ENCODE peak calls at places on chromosomes 12 and 14, in seven cellular contexts. C is GM23248, D is MM.1S, Y is neural progenitor cell, O is PC-3, E is mammary epithelial cell, M is fibroblast of lung. B is an unnamed sample.

GRCh38 chr12:96846313-96846712 is 60.7 kb upstream of the NEDD1 start:
- DNase-seq in E (no peak), C (no peak), O (peak; percentile 7), D (no peak), M (peak; percentile 14), Y (peak; percentile 46), B (peak; percentile 66)

GRCh38 chr14:23723911-23724310 is 87.7 kb downstream of the DHRS2 start:
- DNase-seq in D (no peak), C (no peak), Y (no peak), M (no peak), E (no peak), O (no peak), B (no peak)

GRCh38 chr12:81759215-81759991 is at the start of gene PPFIA2:
- DNase-seq in E (no peak), M (peak; percentile 71), C (peak; percentile 42), Y (peak; percentile 70), O (no peak), D (peak; percentile 52), B (peak; percentile 81)

GRCh38 chr12:4932576-4932975 is 22.9 kb downstream of the KCNA1 start:
- DNase-seq in E (no peak), C (no peak), M (no peak), O (no peak), D (no peak), Y (no peak), B (no peak)

GRCh38 chr14:91835920-91836843 is 31.2 kb downstream of the TC2N start:
- DNase-seq in D (no peak), E (peak; percentile 84), O (peak; percentile 67), C (peak; percentile 20), Y (peak; percentile 89), M (no peak), B (peak; percentile 94)

GRCh38 chr14:89926709-89927108 is 27.8 kb downstream of the EFCAB11 start:
- DNase-seq in Y (no peak), E (peak; percentile 40), O (peak; percentile 17), M (peak; percentile 53), D (no peak), C (peak; percentile 65), B (no peak)

GRCh38 chr12:58425481-58426392 is 484.4 kb downstream of the ATP23 start:
- DNase-seq in Y (peak; percentile 84), O (peak; percentile 95), E (peak; percentile 92), M (peak; percentile 97), C (peak; percentile 95), D (peak; percentile 87), B (peak; percentile 65)

GRCh38 chr14:100416921-100417451 is 93.8 kb downstream of the SLC25A47 start:
- DNase-seq in E (peak; percentile 78), C (peak; percentile 89), M (peak; percentile 87), Y (no peak), O (peak; percentile 86), D (no peak), B (no peak)

GRCh38 chr14:98297567-98297966 is 974.4 kb downstream of the BCL11B start:
- DNase-seq in C (no peak), O (no peak), E (no peak), M (no peak), D (peak; percentile 13), Y (no peak), B (no peak)

GRCh38 chr12:31507966-31508365 is 83.0 kb downstream of the DENND5B start:
- DNase-seq in D (no peak), C (peak; percentile 79), E (peak; percentile 49), Y (no peak), O (peak; percentile 57), M (peak; percentile 64), B (no peak)

GRCh38 chr14:94485944-94486841 is 10.2 kb upstream of the SERPINA9 start:
- DNase-seq in O (peak; percentile 42), Y (peak; percentile 88), C (peak; percentile 75), M (peak; percentile 34), E (peak; percentile 70), D (no peak), B (peak; percentile 94)

GRCh38 chr14:52044791-52045522 is 23.9 kb downstream of the NID2 start:
- DNase-seq in D (no peak), O (peak; percentile 90), Y (no peak), M (peak; percentile 96), C (peak; percentile 97), E (peak; percentile 60), B (no peak)

GRCh38 chr12:120316798-120317257 is 10.8 kb downstream of the PLA2G1B start:
- DNase-seq in M (peak; percentile 34), E (peak; percentile 31), Y (no peak), O (peak; percentile 14), D (no peak), C (peak; percentile 70), B (no peak)

GRCh38 chr14:90788031-90788430 is 28.2 kb downstream of the TTC7B start:
- DNase-seq in Y (no peak), M (no peak), C (no peak), D (no peak), E (no peak), O (no peak), B (no peak)

GRCh38 chr12:6280053-6280469 is 30.4 kb upstream of the PLEKHG6 start:
- DNase-seq in M (peak; percentile 93), Y (no peak), E (peak; percentile 95), C (peak; percentile 94), O (peak; percentile 95), D (no peak), B (no peak)

GRCh38 chr14:99685061-99685995 is 1.2 kb downstream of the CYP46A1 start:
- DNase-seq in Y (peak; percentile 44), M (no peak), C (no peak), D (no peak), O (no peak), E (no peak), B (no peak)

GRCh38 chr12:52744493-52745156 is 32.5 kb downstream of the KRT76 start:
- DNase-seq in C (no peak), E (no peak), Y (no peak), O (no peak), M (no peak), D (no peak), B (no peak)

GRCh38 chr14:100892496-100893227 is 10.9 kb downstream of the RTL1 start:
- DNase-seq in O (no peak), C (no peak), M (no peak), D (no peak), Y (no peak), E (no peak), B (no peak)

GRCh38 chr14:50092006-50092555 is 24.3 kb downstream of the VCPKMT start:
- DNase-seq in M (no peak), E (no peak), C (no peak), Y (no peak), O (no peak), D (no peak), B (peak; percentile 22)

GRCh38 chr14:74510211-74510931 is 16.8 kb downstream of the ISCA2 start:
- DNase-seq in D (no peak), M (peak; percentile 77), O (no peak), E (peak; percentile 54), Y (peak; percentile 55), C (peak; percentile 80), B (no peak)
- H3K4me1 ChIP-seq in D (no peaks in the 10 kb centered on the region), M (peaks cover 31% of the 10 kb centered on the region), O (peaks cover 15% of the 10 kb centered on the region), E (peaks cover 40% of the 10 kb centered on the region), Y (peaks cover 21% of the 10 kb centered on the region), C (peaks cover 33% of the 10 kb centered on the region), B (no peaks in the 10 kb centered on the region)

GRCh38 chr14:69571879-69572633 is 2.6 kb downstream of the CCDC177 start:
- DNase-seq in M (peak; percentile 9), O (peak; percentile 33), C (peak; percentile 44), D (no peak), Y (no peak), E (peak; percentile 53), B (peak; percentile 78)
- TF ChIP-seq EZH2 in M (peak; percentile 78), O (peak; percentile 10), C (no peak), D (no peak), Y (no peak), E (no peak), B (peak; percentile 63)

DNA sequence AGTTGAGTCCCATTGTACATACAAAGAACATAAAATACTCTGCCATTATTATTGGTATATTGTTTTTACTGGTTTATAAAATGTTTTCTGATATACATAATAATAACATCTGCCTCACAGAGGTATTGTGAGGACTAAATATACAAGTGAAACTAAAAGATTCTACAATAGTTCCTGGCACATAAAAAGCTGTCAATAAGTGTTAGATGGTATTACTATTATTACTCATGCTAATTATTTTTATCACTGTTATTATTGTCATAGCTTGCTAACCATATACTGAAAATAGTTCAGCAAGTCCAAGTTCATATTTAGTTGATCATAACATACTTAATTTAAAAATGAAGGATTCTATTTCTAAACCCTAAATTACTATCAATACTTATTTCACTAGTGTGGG is 34.4 kb downstream of the BTG1 start:
- DNase-seq in D (no peak), E (no peak), C (no peak), O (no peak), Y (no peak), M (no peak), B (no peak)
- H3K4me1 ChIP-seq in D (no peaks in the 10 kb centered on the region), E (no peaks in the 10 kb centered on the region), C (peaks cover 6% of the 10 kb centered on the region), O (no peaks in the 10 kb centered on the region), Y (peaks cover 46% of the 10 kb centered on the region), M (peaks cover 2% of the 10 kb centered on the region), B (peaks cover 40% of the 10 kb centered on the region)

DNA sequence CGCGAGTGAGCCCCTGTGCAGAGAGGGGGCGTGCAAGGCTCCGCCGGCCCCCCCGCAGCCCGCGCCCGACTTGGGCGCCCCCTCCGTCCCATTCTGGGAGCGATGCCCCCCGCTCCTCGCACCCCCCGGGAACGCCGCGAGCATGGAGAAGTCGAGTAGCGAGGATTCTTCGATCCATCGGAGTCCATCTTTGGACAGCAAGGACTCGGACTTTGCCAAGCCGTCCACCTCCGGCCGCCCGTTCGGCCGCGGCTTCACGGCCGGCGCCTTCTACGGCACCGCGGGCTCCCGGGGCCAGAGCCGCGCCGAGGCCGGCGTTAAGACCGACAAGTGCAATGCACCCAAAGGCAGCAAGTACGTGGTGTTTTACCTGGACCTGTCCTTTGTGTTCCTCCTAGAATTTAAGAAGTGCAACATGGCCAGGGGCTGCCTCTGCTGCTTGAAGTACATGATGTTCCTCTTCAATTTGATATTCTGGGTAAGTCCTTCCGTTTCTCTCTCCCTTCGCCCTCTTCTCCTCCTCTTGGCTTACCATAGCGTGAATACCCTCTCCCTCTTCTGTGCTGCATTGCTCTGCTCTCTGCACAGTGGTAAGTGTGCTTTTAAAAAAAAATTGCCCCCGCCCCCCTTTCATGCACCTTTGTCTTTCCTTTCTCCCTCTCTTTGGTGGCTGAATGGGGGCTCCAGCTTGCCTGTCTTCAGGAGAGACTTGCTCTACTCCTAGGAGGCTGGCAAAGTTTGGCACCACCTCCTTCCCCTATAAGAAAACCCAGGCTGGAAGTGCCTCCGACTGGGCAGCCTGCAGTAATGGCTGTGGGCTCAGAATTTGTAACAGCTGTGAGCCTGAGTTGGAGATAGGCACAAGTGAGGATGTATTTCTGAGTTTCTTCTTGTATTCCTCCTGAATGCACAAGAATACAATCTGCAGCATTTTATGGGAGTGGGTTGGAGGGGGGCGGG is 123.9 kb downstream of the TSPAN9 start:
- DNase-seq in E (no peak), Y (peak; percentile 66), M (no peak), O (peak; percentile 8), C (no peak), D (no peak), B (no peak)
- TF ChIP-seq EZH2 in E (no peak), Y (peak; percentile 12), M (peak; percentile 75), O (no peak), C (no peak), D (no peak), B (no peak)

DNA sequence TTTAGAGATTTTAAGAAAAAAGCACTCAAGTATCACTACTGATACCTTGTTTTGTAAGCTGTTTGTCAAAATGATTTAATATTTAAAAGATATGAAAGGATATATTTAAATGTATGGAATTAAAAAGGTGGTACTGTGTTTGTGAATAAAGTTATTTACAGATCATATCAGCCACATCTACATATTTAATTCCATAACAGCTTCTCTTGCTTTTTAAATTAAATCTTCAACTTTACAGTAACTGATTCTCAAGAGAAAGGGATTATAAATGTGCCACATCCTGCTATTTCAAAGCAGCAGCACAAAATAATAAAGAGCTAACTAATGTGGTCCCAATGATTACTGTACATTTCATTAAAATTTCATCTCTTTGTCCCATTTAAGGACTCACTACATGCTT is 117.9 kb downstream of the MED13L start:
- DNase-seq in E (no peak), D (no peak), C (no peak), M (no peak), O (no peak), Y (no peak), B (no peak)
- H3K4me1 ChIP-seq in E (peaks cover 13% of the 10 kb centered on the region), D (peaks cover 3% of the 10 kb centered on the region), C (peaks cover 46% of the 10 kb centered on the region), M (peaks cover 8% of the 10 kb centered on the region), O (peaks cover 39% of the 10 kb centered on the region), Y (peaks cover 83% of the 10 kb centered on the region), B (peaks cover 63% of the 10 kb centered on the region)